ENCODE peak calls at places on chromosomes 7 and 10, in seven cellular contexts. R is endothelial cell, B is left ventricle myocardium inferior, O is mucosa of descending colon, C is RWPE1, G is heart left ventricle, A is astrocyte. K is an unnamed sample.

GRCh38 chr10:70927221-70927943 is 39.0 kb upstream of the PCBD1 start:
- DNase-seq in R (no peak), B (no peak), O (no peak), C (no peak), G (no peak), A (peak; percentile 67), K (no peak)

GRCh38 chr7:1899201-1899600 is 229.1 kb downstream of the ELFN1 start:
- DNase-seq in R (no peak), B (no peak), O (peak; percentile 37), C (no peak), G (no peak), A (peak; percentile 94), K (no peak)

GRCh38 chr7:47044620-47045019 is 537.3 kb downstream of the TNS3 start:
- DNase-seq in R (no peak), B (no peak), O (no peak), C (no peak), G (no peak), A (no peak), K (no peak)

GRCh38 chr7:81161459-81162075 is 242.7 kb upstream of the SEMA3C start:
- DNase-seq in R (no peak), B (no peak), O (no peak), C (peak; percentile 82), G (no peak), A (peak; percentile 99), K (peak; percentile 96)

GRCh38 chr7:129829677-129830631 is 122.8 kb downstream of the UBE2H start:
- DNase-seq in R (peak; percentile 60), B (peak; percentile 39), O (peak; percentile 45), C (peak; percentile 41), G (peak; percentile 50), A (peak; percentile 72), K (peak; percentile 90)

GRCh38 chr10:124936813-124937212 is 5.1 kb upstream of the ZRANB1 start:
- DNase-seq in R (no peak), B (no peak), O (no peak), C (no peak), G (no peak), A (no peak), K (no peak)

GRCh38 chr10:26697922-26698608 is 564 bp downstream of the PDSS1 start:
- DNase-seq in R (no peak), B (no peak), O (no peak), C (peak; percentile 21), G (no peak), A (no peak), K (peak; percentile 25)

GRCh38 chr7:47688311-47689100 is 106.6 kb upstream of the TNS3 start:
- DNase-seq in R (no peak), B (no peak), O (no peak), C (no peak), G (no peak), A (no peak), K (no peak)

GRCh38 chr7:102890292-102890970 is 22.4 kb upstream of the LRRC17 start:
- DNase-seq in R (no peak), B (no peak), O (no peak), C (no peak), G (peak; percentile 32), A (peak; percentile 91), K (no peak)

GRCh38 chr10:79126351-79126750 is 57.6 kb downstream of the ZMIZ1 start:
- DNase-seq in R (no peak), B (no peak), O (no peak), C (no peak), G (no peak), A (no peak), K (no peak)

GRCh38 chr7:78953726-78954363 is 499.6 kb downstream of the MAGI2 start:
- DNase-seq in R (no peak), B (no peak), O (no peak), C (no peak), G (no peak), A (peak; percentile 41), K (no peak)

GRCh38 chr10:95295031-95295755 is 4.4 kb upstream of the PDLIM1 start:
- DNase-seq in R (peak; percentile 60), B (peak; percentile 36), O (peak; percentile 81), C (no peak), G (no peak), A (peak; percentile 61), K (no peak)

GRCh38 chr7:151115121-151115835 is 29.0 kb downstream of the AGAP3 start:
- DNase-seq in R (peak; percentile 42), B (no peak), O (peak; percentile 58), C (no peak), G (no peak), A (no peak), K (peak; percentile 15)

GRCh38 chr10:69734797-69735468 is 66.8 kb upstream of the COL13A1 start:
- DNase-seq in R (no peak), B (no peak), O (no peak), C (no peak), G (no peak), A (peak; percentile 63), K (no peak)

GRCh38 chr7:137847418-137848050 is 760 bp upstream of the DGKI start:
- DNase-seq in R (peak; percentile 13), B (no peak), O (no peak), C (no peak), G (no peak), A (no peak), K (no peak)

GRCh38 chr7:30659312-30659711 is 22.9 kb downstream of the CRHR2 start:
- DNase-seq in R (no peak), B (no peak), O (no peak), C (no peak), G (no peak), A (no peak), K (peak; percentile 18)

GRCh38 chr10:103416436-103417147 is 20.2 kb downstream of the PDCD11 start:
- DNase-seq in R (peak; percentile 56), B (peak; percentile 22), O (peak; percentile 31), C (peak; percentile 39), G (peak; percentile 65), A (peak; percentile 20), K (peak; percentile 68)

GRCh38 chr10:131855396-131855762 is 45.4 kb upstream of the PPP2R2D start:
- DNase-seq in R (no peak), B (no peak), O (no peak), C (no peak), G (peak; percentile 1), A (no peak), K (no peak)

GRCh38 chr7:45967591-45968157 is 46.6 kb upstream of the IGFBP3 start:
- DNase-seq in R (no peak), B (no peak), O (no peak), C (no peak), G (no peak), A (no peak), K (no peak)

GRCh38 chr10:74544106-74544505 is 282.3 kb upstream of the KAT6B start:
- DNase-seq in R (no peak), B (no peak), O (no peak), C (no peak), G (no peak), A (peak; percentile 14), K (no peak)

GRCh38 chr10:88245974-88246511 is 337.1 kb downstream of the RNLS start:
- DNase-seq in R (no peak), B (no peak), O (no peak), C (no peak), G (no peak), A (peak; percentile 89), K (no peak)

GRCh38 chr10:33099748-33100147 is 141.7 kb upstream of the ITGB1 start:
- DNase-seq in R (no peak), B (no peak), O (no peak), C (no peak), G (no peak), A (peak; percentile 83), K (no peak)

GRCh38 chr7:47953822-47954221 is 5.6 kb upstream of the PKD1L1 start:
- DNase-seq in R (no peak), B (no peak), O (no peak), C (no peak), G (no peak), A (no peak), K (no peak)

GRCh38 chr7:10104292-10104691 is 869.4 kb upstream of the PHF14 start:
- DNase-seq in R (no peak), B (no peak), O (no peak), C (no peak), G (no peak), A (no peak), K (no peak)

GRCh38 chr7:27605689-27606269 is 56.9 kb downstream of the HIBADH start:
- DNase-seq in R (peak; percentile 8), B (no peak), O (no peak), C (peak; percentile 36), G (no peak), A (peak; percentile 15), K (peak; percentile 38)
- TF ChIP-seq CTCF in R (peak; percentile 59), B (peak; percentile 45), O (no peak), C (peak; percentile 85), G (no peak), A (peak; percentile 57), K (peak; percentile 27)

GRCh38 chr7:117741962-117742361 is 131.3 kb downstream of the CTTNBP2 start:
- DNase-seq in R (no peak), B (no peak), O (no peak), C (no peak), G (no peak), A (no peak), K (peak; percentile 28)

GRCh38 chr7:117739085-117739484 is 134.2 kb downstream of the CTTNBP2 start:
- DNase-seq in R (no peak), B (no peak), O (no peak), C (no peak), G (no peak), A (no peak), K (no peak)

DNA sequence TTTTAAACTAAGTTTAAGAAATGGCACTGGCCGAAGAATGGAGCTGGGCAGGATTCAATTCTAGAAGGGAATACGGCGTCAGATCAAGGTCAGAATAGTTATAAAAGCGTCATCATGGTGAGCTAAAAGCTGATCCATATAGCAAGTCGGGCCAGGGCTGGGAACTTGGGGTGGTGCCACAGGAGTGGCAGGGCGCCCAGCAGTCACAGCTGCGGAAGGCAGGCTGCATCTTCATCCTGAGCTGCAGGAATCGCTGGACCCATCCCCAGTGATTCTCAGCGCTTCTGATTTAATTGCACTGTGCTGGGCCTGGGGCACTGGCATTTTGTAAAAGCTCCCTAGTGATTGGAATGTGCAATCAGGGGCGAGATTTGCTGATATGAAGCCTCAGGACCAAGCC is 135.4 kb downstream of the CTTNBP2 start:
- DNase-seq in R (no peak), B (no peak), O (no peak), C (no peak), G (no peak), A (no peak), K (no peak)
- TF ChIP-seq CTCF in R (no peak), B (no peak), O (no peak), C (no peak), G (no peak), A (no peak), K (no peak)

GRCh38 chr7:140304071-140304799 is 94.1 kb downstream of the SLC37A3 start:
- DNase-seq in R (no peak), B (no peak), O (no peak), C (no peak), G (no peak), A (no peak), K (no peak)
- TF ChIP-seq CTCF in R (no peak), B (peak; percentile 58), O (no peak), C (no peak), G (peak; percentile 51), A (no peak), K (no peak)

DNA sequence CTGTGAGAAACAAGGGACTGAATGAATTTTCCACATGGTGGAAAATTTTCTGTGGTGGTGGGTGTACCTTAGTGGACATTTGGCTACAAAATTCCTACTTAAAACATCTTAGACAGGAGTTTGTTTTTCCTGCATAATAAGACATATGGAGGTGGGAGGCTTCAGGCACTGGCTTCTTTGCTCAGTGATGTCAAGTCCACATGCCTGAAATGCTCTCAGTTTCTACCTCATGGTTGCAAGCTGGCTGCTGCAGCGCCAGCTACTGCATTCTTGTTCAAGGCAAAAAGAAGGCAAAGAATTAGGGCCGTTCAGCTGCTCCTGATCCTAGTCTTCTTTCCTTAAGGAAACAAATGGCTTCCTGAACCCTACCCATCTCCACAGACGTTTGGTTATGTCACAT is 99.9 kb upstream of the FAM204A start:
- DNase-seq in R (no peak), B (no peak), O (no peak), C (no peak), G (no peak), A (no peak), K (no peak)
- TF ChIP-seq CTCF in R (no peak), B (no peak), O (no peak), C (no peak), G (no peak), A (no peak), K (no peak)